ENCODE peak calls at places on chromosomes 13 and 19, in nine cellular contexts. I is GOT3; C is ELR; U is WTC11; R is nucleus accumbens; A is epithelial cell of proximal tubule; B is GM12892; D is stimulated activated CD8-positive, alpha-beta memory T cell treated with anti-CD3 and anti-CD28 coated beads, Interleukin-2, amount 100 ng/mL, for 48 hours; Q is cardiac fibroblast. P is an unnamed sample.

GRCh38 chr13:106568225-106569003 is 477 bp upstream of the ARGLU1 start:
- DNase-seq in Q (no peak), I (no peak), A (no peak), C (no peak), D (no peak), R (no peak), U (no peak), B (no peak), P (no peak)

GRCh38 chr13:44899967-44900366 is 89.3 kb downstream of the NUFIP1 start:
- DNase-seq in Q (no peak), U (no peak), R (no peak), I (no peak), C (no peak), D (no peak), B (no peak), A (no peak), P (no peak)

GRCh38 chr13:97328222-97328790 is 105.7 kb upstream of the RAP2A start:
- DNase-seq in D (no peak), Q (peak), I (no peak), C (peak), A (peak), U (peak), R (no peak), B (no peak), P (no peak)

GRCh38 chr19:35165200-35166058 is 10.9 kb downstream of the FXYD5 start:
- DNase-seq in R (no peak), B (no peak), I (no peak), Q (no peak), U (no peak), D (no peak), C (no peak), A (no peak), P (no peak)

GRCh38 chr13:60148918-60149317 is 14.8 kb downstream of the DIAPH3 start:
- DNase-seq in Q (no peak), U (no peak), D (no peak), A (no peak), C (no peak), I (no peak), B (no peak), R (no peak), P (no peak)

GRCh38 chr19:35074426-35075201 is 33.1 kb downstream of the HPN start:
- DNase-seq in I (no peak), R (no peak), B (no peak), Q (no peak), D (no peak), A (no peak), U (no peak), C (no peak), P (no peak)

GRCh38 chr19:2043269-2043641 is 7.8 kb downstream of the MKNK2 start:
- DNase-seq in A (no peak), Q (no peak), U (no peak), D (no peak), R (no peak), B (no peak), C (no peak), I (no peak), P (no peak)

GRCh38 chr19:36973844-36974195 is 57.7 kb downstream of the ZNF568 start:
- DNase-seq in C (no peak), B (no peak), U (no peak), D (no peak), Q (no peak), I (no peak), A (no peak), R (no peak), P (no peak)

GRCh38 chr13:113748862-113749451 is 10.1 kb upstream of the TMEM255B start:
- DNase-seq in U (no peak), A (no peak), R (no peak), I (no peak), B (no peak), C (no peak), Q (no peak), D (no peak), P (no peak)

GRCh38 chr19:28956421-28956820 is 256.5 kb downstream of the UQCRFS1 start:
- DNase-seq in R (no peak), D (no peak), B (no peak), U (no peak), C (no peak), I (no peak), A (peak), Q (no peak), P (no peak)

GRCh38 chr19:40464059-40465024 is 1.2 kb downstream of the BLVRB start:
- DNase-seq in B (no peak), I (peak), U (peak), Q (peak), R (peak), C (peak), D (peak), A (peak), P (peak)

GRCh38 chr13:24860775-24861174 is 96.8 kb downstream of the RNF17 start:
- DNase-seq in U (no peak), D (no peak), C (no peak), I (no peak), B (no peak), R (no peak), Q (no peak), A (no peak), P (no peak)

GRCh38 chr13:51230473-51231105 is 8.4 kb downstream of the FAM124A start:
- DNase-seq in I (no peak), U (no peak), A (no peak), R (peak), Q (peak), C (no peak), B (no peak), D (no peak), P (peak)

GRCh38 chr19:46378268-46378667 is 31.4 kb downstream of the PPP5C start:
- DNase-seq in A (no peak), I (no peak), D (no peak), B (no peak), R (no peak), U (no peak), Q (peak), C (no peak), P (no peak)

GRCh38 chr19:5293607-5294089 is 47.0 kb downstream of the PTPRS start:
- DNase-seq in R (peak), U (peak), Q (peak), D (no peak), A (no peak), C (peak), B (no peak), I (no peak), P (no peak)

GRCh38 chr19:12495002-12495802 is 10.6 kb upstream of the ZNF709 start:
- DNase-seq in D (peak), U (peak), C (peak), R (peak), Q (peak), A (peak), B (peak), I (peak), P (peak)

GRCh38 chr13:34361528-34361927 is 543.6 kb downstream of the RFC3 start:
- DNase-seq in B (no peak), Q (no peak), U (no peak), R (no peak), C (peak), A (no peak), I (no peak), D (no peak), P (no peak)

GRCh38 chr13:24053505-24054251 is 106.8 kb upstream of the SPATA13 start:
- DNase-seq in U (peak), B (peak), R (peak), I (no peak), D (peak), Q (peak), C (peak), A (no peak), P (peak)

GRCh38 chr19:4519521-4520277 is 1.4 kb upstream of the PLIN4 start:
- DNase-seq in A (no peak), I (no peak), R (peak), U (no peak), B (no peak), Q (no peak), D (no peak), C (no peak), P (no peak)

GRCh38 chr19:13064092-13064489 is 38.6 kb downstream of the LYL1 start:
- DNase-seq in B (no peak), C (no peak), R (peak), Q (no peak), A (no peak), D (no peak), I (no peak), U (no peak), P (peak)

GRCh38 chr19:17794731-17795494 is at the start of gene B3GNT3:
- DNase-seq in I (no peak), U (peak), R (no peak), D (no peak), B (no peak), Q (peak), C (peak), A (no peak), P (no peak)

GRCh38 chr13:95644611-95645052 is at the start of gene DZIP1:
- DNase-seq in A (no peak), Q (peak), C (peak), B (no peak), R (peak), U (peak), D (peak), I (peak), P (peak)

GRCh38 chr13:21075303-21076264 is 14.2 kb upstream of the LATS2 start:
- DNase-seq in B (peak), A (no peak), Q (peak), C (no peak), U (peak), R (peak), I (no peak), D (peak), P (no peak)

GRCh38 chr13:71871844-71872243 is 4.8 kb upstream of the DACH1 start:
- DNase-seq in A (no peak), C (no peak), R (no peak), Q (no peak), B (no peak), U (no peak), I (no peak), D (no peak), P (no peak)

GRCh38 chr19:12899891-12900518 is 9.0 kb downstream of the GCDH start:
- DNase-seq in D (peak), B (peak), U (no peak), I (no peak), C (no peak), A (no peak), Q (no peak), R (no peak), P (no peak)